ENCODE peak calls at places on chromosomes 2 and 18, in seven cellular contexts. N is dorsolateral prefrontal cortex, O is heart left ventricle, T is mammary epithelial cell, G is prostate gland, M is RWPE2, D is body of pancreas. I is an unnamed sample. For H3K27me3, the result is how much of the 10 kb centered on the place peaks cover.

GRCh38 chr2:182426082-182426914 is 538 bp downstream of the PDE1A start:
- DNase-seq in N (no peak), O (no peak), T (no peak), G (no peak), M (no peak), D (no peak), I (no peak)

GRCh38 chr2:101829018-101829396 is 131.5 kb downstream of the MAP4K4 start:
- DNase-seq in N (no peak), O (no peak), T (no peak), G (no peak), M (no peak), D (no peak), I (no peak)

GRCh38 chr2:118510807-118511206 is 336.6 kb downstream of the EN1 start:
- DNase-seq in N (no peak), O (no peak), T (no peak), G (no peak), M (no peak), D (no peak), I (no peak)

GRCh38 chr2:152100961-152101360 is 2.1 kb upstream of the CACNB4 start:
- DNase-seq in N (no peak), O (no peak), T (no peak), G (no peak), M (no peak), D (no peak), I (no peak)

GRCh38 chr2:99153921-99154604 is 679 bp downstream of the TSGA10 start:
- DNase-seq in N (no peak), O (peak), T (peak), G (no peak), M (no peak), D (peak), I (no peak)

GRCh38 chr2:201886504-201886903 is 80.2 kb downstream of the CDK15 start:
- DNase-seq in N (no peak), O (no peak), T (peak), G (no peak), M (no peak), D (no peak), I (no peak)

GRCh38 chr18:57466307-57466706 is 31.1 kb downstream of the ONECUT2 start:
- DNase-seq in N (no peak), O (no peak), T (no peak), G (no peak), M (no peak), D (no peak), I (no peak)

GRCh38 chr2:101805146-101806088 is 107.9 kb downstream of the MAP4K4 start:
- DNase-seq in N (no peak), O (no peak), T (no peak), G (no peak), M (no peak), D (peak), I (no peak)

GRCh38 chr2:7660816-7661215 is 743.6 kb downstream of the RNF144A start:
- DNase-seq in N (no peak), O (no peak), T (no peak), G (no peak), M (no peak), D (no peak), I (no peak)

GRCh38 chr2:238379096-238379810 is 47.5 kb upstream of the ASB1 start:
- DNase-seq in N (no peak), O (no peak), T (peak), G (no peak), M (no peak), D (peak), I (peak)

GRCh38 chr18:75070625-75071483 is 138.1 kb downstream of the PTGR3 start:
- DNase-seq in N (no peak), O (peak), T (peak), G (peak), M (no peak), D (peak), I (peak)

GRCh38 chr2:167190053-167190452 is 301.8 kb downstream of the XIRP2 start:
- DNase-seq in N (no peak), O (peak), T (peak), G (no peak), M (no peak), D (peak), I (peak)

GRCh38 chr18:77455004-77455403 is 205.4 kb downstream of the GALR1 start:
- DNase-seq in N (no peak), O (no peak), T (no peak), G (no peak), M (no peak), D (no peak), I (no peak)

GRCh38 chr2:11540148-11540995 is 6.5 kb downstream of the GREB1 start:
- DNase-seq in N (no peak), O (peak), T (no peak), G (no peak), M (no peak), D (peak), I (no peak)

GRCh38 chr2:25821225-25822056 is 56.8 kb downstream of the ASXL2 start:
- DNase-seq in N (no peak), O (no peak), T (peak), G (no peak), M (no peak), D (no peak), I (no peak)

GRCh38 chr18:76573325-76574025 is 78.4 kb upstream of the ZNF516 start:
- DNase-seq in N (no peak), O (no peak), T (peak), G (no peak), M (no peak), D (no peak), I (no peak)

GRCh38 chr2:29700560-29700959 is 220.8 kb downstream of the ALK start:
- DNase-seq in N (no peak), O (no peak), T (peak), G (no peak), M (no peak), D (no peak), I (peak)

GRCh38 chr18:70181015-70181414 is 24.5 kb downstream of the RTTN start:
- DNase-seq in N (no peak), O (no peak), T (peak), G (no peak), M (no peak), D (no peak), I (peak)

GRCh38 chr2:63740943-63741342 is 100.8 kb upstream of the UGP2 start:
- DNase-seq in N (no peak), O (no peak), T (peak), G (no peak), M (no peak), D (no peak), I (peak)

GRCh38 chr2:71609958-71610357 is 156.6 kb downstream of the DYSF start:
- DNase-seq in N (peak), O (no peak), T (peak), G (no peak), M (no peak), D (no peak), I (no peak)

GRCh38 chr2:215736653-215737290 is 276.6 kb downstream of the MREG start:
- DNase-seq in N (no peak), O (no peak), T (peak), G (no peak), M (no peak), D (no peak), I (no peak)

GRCh38 chr2:230719340-230719739 is 6.7 kb downstream of the CAB39 start:
- DNase-seq in N (no peak), O (no peak), T (no peak), G (no peak), M (no peak), D (no peak), I (no peak)

GRCh38 chr2:144048631-144049060 is 471.3 kb downstream of the ZEB2 start:
- DNase-seq in N (no peak), O (no peak), T (no peak), G (no peak), M (no peak), D (no peak), I (no peak)

DNA sequence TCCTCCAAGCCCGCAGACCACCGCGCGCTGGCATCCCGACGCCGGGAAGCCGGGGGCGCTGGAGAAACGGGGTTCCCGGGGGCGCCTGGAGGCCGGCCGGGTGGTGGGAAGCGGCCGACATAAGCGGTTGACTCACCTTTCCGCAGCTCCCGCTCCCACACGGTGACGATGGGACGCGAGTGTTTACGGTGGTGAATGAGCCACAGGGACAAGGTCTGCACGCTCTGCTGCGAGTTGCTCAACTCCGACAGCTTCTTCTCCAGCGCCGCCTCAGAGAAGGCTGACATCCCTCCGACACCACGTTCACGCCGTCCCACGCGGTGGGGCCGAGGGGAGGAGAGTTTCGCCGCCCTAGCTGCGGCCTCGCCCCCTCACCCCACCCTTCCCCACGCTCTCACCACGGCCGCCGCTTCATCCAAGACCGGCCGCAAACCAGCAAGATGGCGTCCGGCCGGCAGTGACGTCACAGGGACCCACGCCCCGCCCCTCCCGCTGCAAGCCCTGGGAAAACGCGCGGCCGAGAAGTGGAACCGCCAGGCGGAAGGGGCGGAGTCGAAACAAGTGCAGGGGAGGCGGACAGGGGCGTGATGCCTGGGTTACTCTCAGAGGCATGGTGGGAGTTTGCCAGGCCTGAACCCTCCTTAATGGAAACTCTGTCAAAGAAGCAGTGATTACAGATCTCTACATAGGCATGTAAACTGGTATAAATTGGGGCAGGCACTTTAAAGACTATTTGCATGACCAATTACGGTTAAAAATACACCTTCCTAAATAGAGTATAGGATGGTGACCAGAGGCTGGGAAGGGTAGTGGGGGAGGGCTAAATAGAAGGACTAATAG is at the start of gene RPRD1A:
- DNase-seq in N (peak), O (peak), T (peak), G (peak), M (peak), D (peak), I (peak)
- TF ChIP-seq CTCF in N (no peak), O (no peak), T (no peak), G (peak), M (no peak), D (no peak), I (no peak)

DNA sequence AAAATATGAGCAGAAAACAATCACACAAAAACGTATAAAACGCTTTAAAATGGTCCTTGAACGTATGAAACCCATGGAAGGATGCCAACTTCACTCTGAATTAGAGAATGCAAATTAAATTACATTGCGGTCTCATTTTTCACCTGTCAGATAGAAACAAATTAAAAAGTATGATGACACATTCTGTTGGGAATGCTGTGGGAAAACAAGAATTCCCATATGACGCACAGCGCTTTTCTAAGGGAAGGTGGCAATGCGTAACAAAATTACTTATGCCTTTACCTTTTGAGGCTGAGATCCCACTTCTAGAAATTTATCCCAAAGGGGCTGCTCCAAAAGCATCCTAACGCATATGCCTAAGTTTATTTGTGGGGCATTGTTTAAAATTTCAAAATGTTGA is 3.8 kb upstream of the RPS7 start:
- DNase-seq in N (no peak), O (no peak), T (peak), G (no peak), M (no peak), D (no peak), I (no peak)
- H3K4me3 ChIP-seq in N (no peak), O (no peak), T (no peak), G (no peak), M (no peak), D (no peak), I (no peak)

GRCh38 chr18:37520508-37520907 is 45.1 kb downstream of the CELF4 start:
- DNase-seq in N (no peak), O (no peak), T (no peak), G (no peak), M (no peak), D (no peak), I (no peak)

GRCh38 chr18:37524139-37524538 is 41.5 kb downstream of the CELF4 start:
- DNase-seq in N (no peak), O (no peak), T (no peak), G (no peak), M (no peak), D (no peak), I (no peak)

GRCh38 chr18:37521500-37522465 is 43.8 kb downstream of the CELF4 start:
- DNase-seq in N (no peak), O (no peak), T (no peak), G (no peak), M (no peak), D (no peak), I (no peak)

GRCh38 chr18:37525302-37525585 is 40.4 kb downstream of the CELF4 start:
- DNase-seq in N (no peak), O (no peak), T (no peak), G (no peak), M (no peak), D (no peak), I (no peak)

DNA sequence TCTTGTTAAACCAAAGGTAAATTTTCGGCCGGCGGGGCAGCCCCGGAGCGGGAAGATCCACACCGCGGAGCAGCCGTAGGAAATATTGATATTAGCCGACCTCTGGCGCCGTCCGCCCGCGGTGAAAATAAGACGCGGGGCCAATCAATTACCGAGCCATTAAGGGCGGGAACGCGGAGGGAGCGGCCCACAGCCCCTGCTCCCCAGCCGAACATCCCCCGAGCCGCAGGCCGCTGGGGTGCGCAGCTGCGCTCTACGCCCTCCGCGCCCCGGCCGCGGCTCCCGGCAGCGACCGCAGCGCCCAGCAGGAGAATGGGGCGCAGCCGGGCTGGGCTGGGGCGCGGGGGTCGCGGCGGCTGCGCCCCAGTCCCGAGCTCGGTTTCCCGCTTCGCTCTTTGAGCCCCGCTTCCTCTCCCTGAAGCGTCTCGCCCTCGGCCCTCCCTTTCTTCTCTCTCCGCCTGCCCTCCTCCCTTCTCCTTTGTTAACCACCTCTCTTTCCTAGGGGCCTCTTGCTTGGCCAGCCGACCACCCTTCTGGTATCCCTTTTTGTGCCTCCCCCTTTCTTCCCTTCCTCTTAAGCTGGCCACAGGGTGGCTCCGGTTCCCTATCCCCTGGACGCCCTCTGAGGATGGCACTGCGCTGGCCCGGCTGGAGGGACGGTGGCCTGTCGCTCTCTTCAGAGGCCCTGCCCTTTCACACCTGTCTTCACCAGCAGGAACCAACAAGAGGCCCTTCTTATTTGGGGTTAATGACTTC is 40.9 kb downstream of the CELF4 start:
- DNase-seq in N (no peak), O (no peak), T (no peak), G (no peak), M (no peak), D (no peak), I (no peak)
- H3K27me3 ChIP-seq in N (under half), O (half or more), T (under half), G (under half), M (half or more), D (under half), I (half or more)

GRCh38 chr2:46381263-46381849 is 84.1 kb downstream of the EPAS1 start:
- DNase-seq in N (no peak), O (no peak), T (no peak), G (no peak), M (no peak), D (no peak), I (no peak)

GRCh38 chr2:46380038-46380940 is 83.1 kb downstream of the EPAS1 start:
- DNase-seq in N (no peak), O (no peak), T (no peak), G (no peak), M (no peak), D (no peak), I (no peak)

GRCh38 chr2:46382331-46383112 is 85.3 kb downstream of the EPAS1 start:
- DNase-seq in N (no peak), O (no peak), T (no peak), G (no peak), M (no peak), D (no peak), I (no peak)

GRCh38 chr2:46383113-46383395 is 85.8 kb downstream of the EPAS1 start:
- DNase-seq in N (no peak), O (no peak), T (no peak), G (no peak), M (no peak), D (no peak), I (no peak)

GRCh38 chr2:46381871-46382270 is 84.7 kb downstream of the EPAS1 start:
- DNase-seq in N (no peak), O (no peak), T (no peak), G (no peak), M (no peak), D (no peak), I (no peak)
- TF ChIP-seq CTCF in N (no peak), O (no peak), T (no peak), G (no peak), M (no peak), D (no peak), I (no peak)

GRCh38 chr2:222860740-222861410 is at the start of gene ACSL3:
- DNase-seq in N (peak), O (peak), T (peak), G (peak), M (peak), D (peak), I (no peak)

GRCh38 chr2:222861411-222862067 is 703 bp downstream of the ACSL3 start:
- DNase-seq in N (no peak), O (peak), T (peak), G (no peak), M (peak), D (peak), I (no peak)

GRCh38 chr2:222864296-222864695 is 3.5 kb downstream of the ACSL3 start:
- DNase-seq in N (no peak), O (peak), T (peak), G (no peak), M (no peak), D (no peak), I (no peak)

GRCh38 chr2:222862068-222862914 is 1.5 kb downstream of the ACSL3 start:
- DNase-seq in N (peak), O (no peak), T (peak), G (peak), M (no peak), D (peak), I (no peak)

GRCh38 chr2:222862915-222863544 is 2.2 kb downstream of the ACSL3 start:
- DNase-seq in N (no peak), O (no peak), T (no peak), G (no peak), M (no peak), D (no peak), I (no peak)
- H3K4me3 ChIP-seq in N (peak), O (peak), T (peak), G (peak), M (peak), D (no peak), I (peak)